ENCODE peak calls at places on chromosomes 1 and 21, in ten cellular contexts. One of them, this sample, is unnamed.

GRCh38 chr1:27436204-27437159 is 44.1 kb downstream of the GPR3 start:
- DNase-seq in SJSA1: no peak
- DNase-seq in AG04450: no peak
- DNase-seq in brain microvascular endothelial cell: peak
- DNase-seq in thyroid gland: no peak
- DNase-seq in tibial artery: peak
- DNase-seq in uterus: no peak
- DNase-seq in HCT116: peak
- DNase-seq in ovary: no peak
- DNase-seq in hepatocyte: peak
- DNase-seq in this sample: no peak

GRCh38 chr1:66452982-66453381 is 81.0 kb upstream of the SGIP1 start:
- DNase-seq in SJSA1: no peak
- DNase-seq in tibial artery: no peak
- DNase-seq in AG04450: no peak
- DNase-seq in ovary: no peak
- DNase-seq in hepatocyte: peak
- DNase-seq in HCT116: no peak
- DNase-seq in thyroid gland: no peak
- DNase-seq in uterus: no peak
- DNase-seq in brain microvascular endothelial cell: no peak
- DNase-seq in this sample: no peak

GRCh38 chr1:57683037-57683928 is 259.4 kb upstream of the DAB1 start:
- DNase-seq in brain microvascular endothelial cell: no peak
- DNase-seq in tibial artery: no peak
- DNase-seq in ovary: no peak
- DNase-seq in uterus: no peak
- DNase-seq in thyroid gland: no peak
- DNase-seq in hepatocyte: no peak
- DNase-seq in AG04450: no peak
- DNase-seq in SJSA1: no peak
- DNase-seq in HCT116: no peak
- DNase-seq in this sample: no peak

GRCh38 chr1:161978011-161978790 is 45.5 kb downstream of the OLFML2B start:
- DNase-seq in uterus: no peak
- DNase-seq in hepatocyte: no peak
- DNase-seq in AG04450: no peak
- DNase-seq in SJSA1: no peak
- DNase-seq in ovary: no peak
- DNase-seq in HCT116: no peak
- DNase-seq in thyroid gland: no peak
- DNase-seq in brain microvascular endothelial cell: no peak
- DNase-seq in tibial artery: no peak
- DNase-seq in this sample: no peak

GRCh38 chr21:16794944-16795343 is 717.9 kb upstream of the CXADR start:
- DNase-seq in tibial artery: no peak
- DNase-seq in HCT116: no peak
- DNase-seq in AG04450: peak
- DNase-seq in ovary: peak
- DNase-seq in SJSA1: peak
- DNase-seq in brain microvascular endothelial cell: peak
- DNase-seq in uterus: peak
- DNase-seq in thyroid gland: no peak
- DNase-seq in hepatocyte: peak
- DNase-seq in this sample: peak

GRCh38 chr1:244171241-244171985 is 120.3 kb downstream of the ZBTB18 start:
- DNase-seq in tibial artery: no peak
- DNase-seq in HCT116: no peak
- DNase-seq in AG04450: no peak
- DNase-seq in uterus: no peak
- DNase-seq in SJSA1: no peak
- DNase-seq in hepatocyte: no peak
- DNase-seq in thyroid gland: no peak
- DNase-seq in brain microvascular endothelial cell: no peak
- DNase-seq in ovary: no peak
- DNase-seq in this sample: no peak

GRCh38 chr21:45888361-45889009 is 93.1 kb upstream of the COL6A1 start:
- DNase-seq in brain microvascular endothelial cell: no peak
- DNase-seq in uterus: no peak
- DNase-seq in tibial artery: no peak
- DNase-seq in hepatocyte: no peak
- DNase-seq in thyroid gland: no peak
- DNase-seq in ovary: no peak
- DNase-seq in HCT116: no peak
- DNase-seq in SJSA1: no peak
- DNase-seq in AG04450: no peak
- DNase-seq in this sample: no peak

GRCh38 chr21:41924355-41924754 is 29.5 kb downstream of the C2CD2 start:
- DNase-seq in uterus: no peak
- DNase-seq in tibial artery: no peak
- DNase-seq in hepatocyte: no peak
- DNase-seq in HCT116: no peak
- DNase-seq in SJSA1: no peak
- DNase-seq in ovary: no peak
- DNase-seq in thyroid gland: no peak
- DNase-seq in brain microvascular endothelial cell: peak
- DNase-seq in AG04450: no peak
- DNase-seq in this sample: no peak

GRCh38 chr1:41353744-41354143 is 7.5 kb upstream of the FOXO6 start:
- DNase-seq in uterus: peak
- DNase-seq in brain microvascular endothelial cell: no peak
- DNase-seq in AG04450: no peak
- DNase-seq in SJSA1: no peak
- DNase-seq in hepatocyte: no peak
- DNase-seq in HCT116: no peak
- DNase-seq in ovary: peak
- DNase-seq in tibial artery: no peak
- DNase-seq in thyroid gland: no peak
- DNase-seq in this sample: no peak

GRCh38 chr1:17233675-17234074 is 15.2 kb upstream of the PADI3 start:
- DNase-seq in tibial artery: peak
- DNase-seq in uterus: no peak
- DNase-seq in AG04450: peak
- DNase-seq in brain microvascular endothelial cell: peak
- DNase-seq in thyroid gland: peak
- DNase-seq in HCT116: peak
- DNase-seq in hepatocyte: peak
- DNase-seq in ovary: no peak
- DNase-seq in SJSA1: peak
- DNase-seq in this sample: peak

GRCh38 chr1:146021622-146022402 is at the start of gene HJV:
- DNase-seq in HCT116: no peak
- DNase-seq in brain microvascular endothelial cell: no peak
- DNase-seq in ovary: no peak
- DNase-seq in AG04450: no peak
- DNase-seq in tibial artery: no peak
- DNase-seq in uterus: no peak
- DNase-seq in hepatocyte: no peak
- DNase-seq in SJSA1: no peak
- DNase-seq in thyroid gland: no peak
- DNase-seq in this sample: peak

GRCh38 chr1:111600886-111601386 is 18.7 kb upstream of the RAP1A start:
- DNase-seq in tibial artery: no peak
- DNase-seq in thyroid gland: no peak
- DNase-seq in HCT116: no peak
- DNase-seq in SJSA1: no peak
- DNase-seq in ovary: no peak
- DNase-seq in uterus: no peak
- DNase-seq in AG04450: no peak
- DNase-seq in hepatocyte: no peak
- DNase-seq in brain microvascular endothelial cell: no peak
- DNase-seq in this sample: no peak

GRCh38 chr1:200483491-200484143 is 73.8 kb upstream of the ZNF281 start:
- DNase-seq in ovary: no peak
- DNase-seq in thyroid gland: no peak
- DNase-seq in AG04450: peak
- DNase-seq in SJSA1: peak
- DNase-seq in HCT116: peak
- DNase-seq in tibial artery: no peak
- DNase-seq in brain microvascular endothelial cell: peak
- DNase-seq in hepatocyte: peak
- DNase-seq in uterus: no peak
- DNase-seq in this sample: no peak

GRCh38 chr1:201504179-201504631 is 2.7 kb downstream of the CSRP1 start:
- DNase-seq in hepatocyte: no peak
- DNase-seq in ovary: no peak
- DNase-seq in SJSA1: no peak
- DNase-seq in HCT116: no peak
- DNase-seq in tibial artery: no peak
- DNase-seq in AG04450: no peak
- DNase-seq in uterus: no peak
- DNase-seq in thyroid gland: no peak
- DNase-seq in brain microvascular endothelial cell: no peak
- DNase-seq in this sample: no peak

GRCh38 chr1:29112705-29113406 is 10.8 kb downstream of the TMEM200B start:
- DNase-seq in uterus: no peak
- DNase-seq in ovary: no peak
- DNase-seq in hepatocyte: no peak
- DNase-seq in brain microvascular endothelial cell: no peak
- DNase-seq in SJSA1: no peak
- DNase-seq in AG04450: no peak
- DNase-seq in tibial artery: no peak
- DNase-seq in thyroid gland: no peak
- DNase-seq in HCT116: no peak
- DNase-seq in this sample: no peak

GRCh38 chr1:156420209-156421061 is 51.4 kb downstream of the RHBG start:
- DNase-seq in AG04450: no peak
- DNase-seq in hepatocyte: no peak
- DNase-seq in HCT116: no peak
- DNase-seq in thyroid gland: no peak
- DNase-seq in brain microvascular endothelial cell: no peak
- DNase-seq in uterus: no peak
- DNase-seq in tibial artery: no peak
- DNase-seq in ovary: no peak
- DNase-seq in SJSA1: no peak
- DNase-seq in this sample: no peak

GRCh38 chr21:25967566-25968438 is 202.8 kb downstream of the APP start:
- DNase-seq in tibial artery: no peak
- DNase-seq in uterus: no peak
- DNase-seq in thyroid gland: no peak
- DNase-seq in SJSA1: no peak
- DNase-seq in hepatocyte: no peak
- DNase-seq in HCT116: no peak
- DNase-seq in brain microvascular endothelial cell: no peak
- DNase-seq in ovary: no peak
- DNase-seq in AG04450: no peak
- DNase-seq in this sample: no peak

GRCh38 chr1:11984559-11984958 is 4.3 kb downstream of the MFN2 start:
- DNase-seq in AG04450: no peak
- DNase-seq in HCT116: no peak
- DNase-seq in thyroid gland: no peak
- DNase-seq in tibial artery: no peak
- DNase-seq in uterus: no peak
- DNase-seq in ovary: no peak
- DNase-seq in hepatocyte: peak
- DNase-seq in brain microvascular endothelial cell: no peak
- DNase-seq in SJSA1: no peak
- DNase-seq in this sample: no peak
- H3K27ac ChIP-seq in AG04450: no peak
- H3K27ac ChIP-seq in HCT116: no peak
- H3K27ac ChIP-seq in thyroid gland: no peak
- H3K27ac ChIP-seq in tibial artery: no peak
- H3K27ac ChIP-seq in uterus: no peak
- H3K27ac ChIP-seq in ovary: no peak
- H3K27ac ChIP-seq in hepatocyte: peak
- H3K27ac ChIP-seq in brain microvascular endothelial cell: no peak
- H3K27ac ChIP-seq in SJSA1: no peak
- H3K27ac ChIP-seq in this sample: peak

DNA sequence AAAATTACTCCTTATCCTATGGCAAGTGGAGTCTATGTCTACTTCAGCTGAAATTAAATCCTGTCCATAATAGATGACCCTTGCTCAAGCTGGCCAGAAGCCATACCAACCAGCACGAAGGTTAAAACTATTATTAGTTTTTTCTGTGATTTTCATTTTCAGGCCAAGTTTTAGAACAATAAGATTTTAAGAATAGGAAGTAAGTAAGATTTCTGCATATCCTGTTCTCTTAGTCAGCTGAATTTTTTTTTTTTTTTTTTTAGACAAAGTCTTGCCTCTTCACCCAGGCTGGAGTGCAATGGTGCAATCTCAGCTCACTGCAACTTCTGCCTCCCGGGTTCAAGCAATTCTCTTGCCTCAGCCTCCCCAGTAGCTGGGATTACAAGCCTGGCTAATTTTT is 6.1 kb upstream of the RBP7 start:
- DNase-seq in hepatocyte: no peak
- DNase-seq in tibial artery: peak
- DNase-seq in thyroid gland: no peak
- DNase-seq in SJSA1: no peak
- DNase-seq in uterus: no peak
- DNase-seq in AG04450: no peak
- DNase-seq in brain microvascular endothelial cell: no peak
- DNase-seq in HCT116: no peak
- DNase-seq in ovary: no peak
- DNase-seq in this sample: no peak
- H3K27ac ChIP-seq in hepatocyte: no peak
- H3K27ac ChIP-seq in tibial artery: no peak
- H3K27ac ChIP-seq in thyroid gland: no peak
- H3K27ac ChIP-seq in SJSA1: no peak
- H3K27ac ChIP-seq in uterus: peak
- H3K27ac ChIP-seq in AG04450: no peak
- H3K27ac ChIP-seq in brain microvascular endothelial cell: no peak
- H3K27ac ChIP-seq in HCT116: no peak
- H3K27ac ChIP-seq in ovary: no peak
- H3K27ac ChIP-seq in this sample: no peak

GRCh38 chr1:185318431-185319151 is 1.5 kb upstream of the IVNS1ABP start:
- DNase-seq in AG04450: no peak
- DNase-seq in thyroid gland: no peak
- DNase-seq in HCT116: no peak
- DNase-seq in hepatocyte: no peak
- DNase-seq in brain microvascular endothelial cell: no peak
- DNase-seq in SJSA1: no peak
- DNase-seq in uterus: no peak
- DNase-seq in tibial artery: no peak
- DNase-seq in ovary: no peak
- DNase-seq in this sample: no peak
- H3K27ac ChIP-seq in AG04450: no peak
- H3K27ac ChIP-seq in thyroid gland: peak
- H3K27ac ChIP-seq in HCT116: peak
- H3K27ac ChIP-seq in hepatocyte: peak
- H3K27ac ChIP-seq in brain microvascular endothelial cell: no peak
- H3K27ac ChIP-seq in SJSA1: no peak
- H3K27ac ChIP-seq in uterus: peak
- H3K27ac ChIP-seq in tibial artery: peak
- H3K27ac ChIP-seq in ovary: peak
- H3K27ac ChIP-seq in this sample: peak

DNA sequence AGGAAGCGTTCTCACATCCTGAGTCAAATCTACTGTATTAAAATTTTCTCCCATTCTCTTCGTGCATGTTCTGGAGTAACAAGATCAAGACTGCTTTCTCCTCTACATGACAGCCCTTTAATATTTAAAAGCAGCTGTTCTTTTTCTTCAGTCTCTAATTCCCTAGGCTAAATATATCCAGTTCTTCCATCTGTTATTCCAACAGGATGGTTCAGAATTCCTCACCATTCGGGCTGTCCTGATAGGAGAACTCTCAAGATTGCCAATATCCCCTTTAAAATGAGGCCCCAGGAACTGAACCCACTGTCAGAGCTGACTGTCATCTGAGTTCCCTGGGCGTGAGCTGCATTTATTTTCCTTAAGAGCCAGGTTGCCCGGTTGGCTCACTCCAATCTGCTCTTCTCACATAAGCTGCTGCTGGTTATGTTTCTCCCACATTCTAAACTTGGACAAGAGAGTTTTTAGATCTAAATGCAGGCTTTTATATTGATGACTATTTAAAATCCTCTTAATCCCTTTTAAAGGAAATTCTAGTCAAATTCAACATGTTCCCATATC is 177.6 kb downstream of the MIS18A start:
- DNase-seq in HCT116: no peak
- DNase-seq in SJSA1: no peak
- DNase-seq in hepatocyte: no peak
- DNase-seq in AG04450: no peak
- DNase-seq in ovary: no peak
- DNase-seq in brain microvascular endothelial cell: no peak
- DNase-seq in tibial artery: no peak
- DNase-seq in uterus: no peak
- DNase-seq in thyroid gland: no peak
- DNase-seq in this sample: no peak
- H3K27ac ChIP-seq in HCT116: no peak
- H3K27ac ChIP-seq in SJSA1: no peak
- H3K27ac ChIP-seq in hepatocyte: no peak
- H3K27ac ChIP-seq in AG04450: no peak
- H3K27ac ChIP-seq in ovary: no peak
- H3K27ac ChIP-seq in brain microvascular endothelial cell: no peak
- H3K27ac ChIP-seq in tibial artery: no peak
- H3K27ac ChIP-seq in uterus: no peak
- H3K27ac ChIP-seq in thyroid gland: no peak
- H3K27ac ChIP-seq in this sample: no peak